ENCODE peak calls at places on chromosomes 13 and 19, in ten cellular contexts. C, I, D, M, W, E, U, G, A and J are unnamed samples.

GRCh38 chr19:51196181-51196580 is 28.7 kb upstream of the CD33 start:
- DNase-seq in C (no peak), E (no peak), W (no peak), U (no peak), D (no peak), I (no peak), M (peak; percentile 31), A (no peak), G (no peak), J (no peak)

GRCh38 chr13:41418027-41418426 is 39.3 kb upstream of the RGCC start:
- DNase-seq in E (no peak), M (no peak), G (no peak), I (no peak), W (peak; percentile 76), C (no peak), U (no peak), A (peak; percentile 36), D (peak; percentile 73), J (no peak)

GRCh38 chr13:49938274-49938673 is 2.1 kb upstream of the SPRYD7 start:
- DNase-seq in E (peak; percentile 12), M (no peak), U (no peak), A (no peak), I (no peak), W (no peak), D (no peak), C (no peak), G (no peak), J (no peak)

GRCh38 chr19:17687141-17687856 is 855 bp downstream of the UNC13A start:
- DNase-seq in E (no peak), W (no peak), C (no peak), G (no peak), U (no peak), M (peak; percentile 28), A (no peak), D (no peak), I (no peak), J (no peak)

GRCh38 chr13:110340812-110341444 is 33.8 kb downstream of the COL4A2 start:
- DNase-seq in M (no peak), C (peak; percentile 40), A (no peak), D (no peak), G (peak; percentile 34), I (no peak), W (no peak), E (peak; percentile 43), U (peak; percentile 95), J (no peak)

GRCh38 chr13:52835071-52835793 is 13.2 kb downstream of the PCDH8 start:
- DNase-seq in I (no peak), G (no peak), E (no peak), U (no peak), A (no peak), D (no peak), W (no peak), M (no peak), C (no peak), J (no peak)

GRCh38 chr19:35153701-35154534 is 617 bp upstream of the FXYD5 start:
- DNase-seq in I (peak; percentile 57), A (no peak), G (no peak), W (no peak), U (no peak), M (peak; percentile 85), C (no peak), E (peak; percentile 62), D (no peak), J (peak; percentile 71)

GRCh38 chr13:106490887-106491321 is 44.6 kb downstream of the EFNB2 start:
- DNase-seq in C (no peak), E (peak; percentile 24), M (no peak), W (no peak), G (no peak), U (no peak), I (no peak), A (no peak), D (no peak), J (no peak)

GRCh38 chr13:97223711-97224461 is 1.8 kb downstream of the MBNL2 start:
- DNase-seq in U (no peak), C (peak; percentile 71), G (no peak), E (peak; percentile 37), W (peak; percentile 74), M (peak; percentile 66), I (no peak), D (peak; percentile 75), A (peak; percentile 83), J (peak; percentile 48)

GRCh38 chr13:96662036-96662435 is 332.2 kb downstream of the OXGR1 start:
- DNase-seq in D (no peak), G (no peak), U (no peak), I (no peak), E (no peak), A (no peak), M (no peak), C (no peak), W (no peak), J (no peak)

GRCh38 chr19:1079566-1080111 is 12.7 kb downstream of the ARHGAP45 start:
- DNase-seq in G (no peak), W (no peak), U (no peak), I (no peak), C (no peak), A (no peak), E (no peak), D (no peak), M (peak; percentile 59), J (no peak)

GRCh38 chr19:17202249-17202648 is 12.9 kb upstream of the USE1 start:
- DNase-seq in D (no peak), G (no peak), M (no peak), W (no peak), U (no peak), I (no peak), A (no peak), E (no peak), C (no peak), J (no peak)

GRCh38 chr19:33998739-33999345 is 173.5 kb upstream of the LSM14A start:
- DNase-seq in D (no peak), E (no peak), W (no peak), M (no peak), G (no peak), I (no peak), U (no peak), C (no peak), A (no peak), J (no peak)
- TF ChIP-seq CTCF in D (peak; percentile 37), E (no peak), W (no peak), M (peak; percentile 46), G (peak; percentile 12), I (peak; percentile 70), U (no peak), C (no peak), A (peak; percentile 46), J (peak; percentile 61)

DNA sequence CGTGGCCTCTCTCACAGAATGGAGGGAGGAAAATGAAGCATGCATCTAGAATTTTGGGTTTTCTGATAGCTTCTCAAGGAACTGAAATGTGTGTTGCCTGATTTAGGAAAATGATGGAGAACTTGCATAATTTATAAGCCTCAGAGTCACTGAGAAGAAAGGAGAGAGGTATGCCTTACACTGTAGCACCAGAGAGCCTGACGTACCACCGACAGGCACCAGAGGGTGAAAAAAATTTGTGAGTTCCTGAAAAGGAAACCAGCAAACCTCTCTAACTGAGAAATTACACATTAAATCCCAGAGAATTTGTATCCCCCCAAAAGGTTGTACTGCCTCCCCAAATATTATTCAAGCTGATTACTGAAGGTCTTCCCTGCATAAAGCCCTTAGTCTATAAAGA is 915.3 kb upstream of the SLITRK6 start:
- DNase-seq in E (no peak), I (no peak), M (no peak), A (no peak), U (no peak), G (no peak), W (no peak), C (no peak), D (no peak), J (no peak)
- TF ChIP-seq CTCF in E (no peak), I (no peak), M (no peak), A (no peak), U (no peak), G (no peak), W (no peak), C (no peak), D (no peak), J (no peak)

GRCh38 chr19:3672575-3672948 is 27.7 kb downstream of the PIP5K1C start:
- DNase-seq in G (no peak), I (no peak), C (no peak), W (no peak), D (no peak), A (no peak), U (no peak), E (no peak), M (no peak), J (no peak)

GRCh38 chr19:3672993-3673392 is 27.3 kb downstream of the PIP5K1C start:
- DNase-seq in M (peak; percentile 32), W (no peak), C (no peak), A (no peak), G (no peak), I (no peak), E (no peak), U (no peak), D (no peak), J (no peak)

GRCh38 chr19:3670258-3670795 is 29.9 kb downstream of the PIP5K1C start:
- DNase-seq in W (no peak), I (no peak), D (peak; percentile 84), C (peak; percentile 33), U (peak; percentile 76), M (peak; percentile 89), E (no peak), A (peak; percentile 73), G (peak; percentile 81), J (no peak)

GRCh38 chr19:3670796-3671679 is 29.2 kb downstream of the PIP5K1C start:
- DNase-seq in A (peak; percentile 13), D (peak; percentile 34), E (peak; percentile 65), G (peak; percentile 74), M (peak; percentile 88), U (peak; percentile 74), C (peak; percentile 28), I (no peak), W (no peak), J (no peak)

DNA sequence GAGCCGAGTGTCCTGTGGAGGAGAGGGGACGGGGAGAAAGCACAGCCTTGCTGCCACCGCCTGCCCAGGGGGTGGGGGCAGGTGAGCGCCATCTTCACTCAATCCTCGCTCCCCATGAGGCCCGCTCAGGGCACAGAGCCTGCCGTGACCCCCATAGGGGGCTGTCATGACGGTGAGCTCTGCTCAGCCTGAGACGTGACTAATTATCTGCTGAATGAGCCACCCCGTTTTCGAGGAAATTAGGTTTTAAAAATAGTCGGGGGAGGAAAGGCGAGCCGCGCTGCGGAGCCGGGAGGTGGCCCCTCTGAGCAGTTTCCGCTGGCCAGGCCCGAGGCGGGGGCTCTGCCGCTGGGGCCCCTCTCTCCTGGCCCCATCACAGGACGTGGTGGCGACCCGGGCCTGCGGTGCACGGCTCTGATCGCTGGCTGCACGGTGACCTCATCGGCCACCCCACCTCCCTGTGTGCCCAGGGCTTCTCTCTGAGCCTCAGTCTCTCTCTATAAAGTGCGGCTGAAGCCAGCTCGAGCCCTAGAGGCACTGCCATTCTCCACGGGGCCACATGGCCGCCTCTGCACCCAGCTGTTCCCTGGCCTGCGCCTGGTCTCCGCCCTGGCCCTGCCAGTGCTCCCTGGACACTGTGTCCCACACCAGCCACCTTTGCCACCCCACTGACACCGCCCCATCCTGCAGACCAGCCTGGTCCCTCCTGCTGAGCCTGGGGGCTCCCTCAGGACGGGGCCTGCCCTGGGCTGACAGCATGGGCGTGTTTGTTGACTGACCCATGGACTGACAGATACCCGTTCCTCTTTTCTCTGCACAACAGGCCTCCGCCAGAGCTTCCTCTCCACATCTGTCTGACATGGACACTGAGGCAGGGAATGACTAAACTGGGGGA is 28.3 kb downstream of the PIP5K1C start:
- DNase-seq in U (no peak), W (no peak), M (peak; percentile 70), G (no peak), I (no peak), D (no peak), A (no peak), C (no peak), E (no peak), J (no peak)
- TF ChIP-seq CTCF in U (no peak), W (no peak), M (peak; percentile 40), G (no peak), I (no peak), D (no peak), A (peak; percentile 22), C (no peak), E (no peak), J (no peak)

GRCh38 chr13:73849292-73849691 is 284.9 kb downstream of the KLF12 start:
- DNase-seq in U (no peak), E (no peak), G (no peak), W (peak; percentile 11), A (no peak), M (no peak), C (no peak), I (no peak), D (no peak), J (no peak)
- TF ChIP-seq CTCF in U (peak; percentile 23), E (peak; percentile 48), G (no peak), W (peak; percentile 54), A (peak; percentile 64), M (no peak), C (no peak), I (peak; percentile 63), D (peak; percentile 46), J (no peak)